ENCODE peak calls at places on chromosomes 7 and 10, in ten cellular contexts. L is GM04504; B is heart left ventricle; K is activated T-helper 9 cell treated with anti-CD3 and anti-CD28 coated beads, Interleukin-2, amount 50 U/mL, for 16 hours; M is stimulated activated CD4-positive, alpha-beta T cell treated with anti-CD3 and anti-CD28 coated beads, Interleukin-4, amount 100 ng/mL, for 1 hour; F is cerebellar cortex; A is GM12892; O is sciatic nerve; U is tibial artery; H is T-helper 2 cell. W is an unnamed sample.

GRCh38 chr7:34612671-34613070 is 45.3 kb upstream of the NPSR1 start:
- DNase-seq in L (no peak), B (no peak), K (no peak), M (no peak), F (no peak), A (no peak), O (no peak), U (no peak), H (no peak), W (no peak)

GRCh38 chr7:28671526-28671925 is 259.2 kb downstream of the CREB5 start:
- DNase-seq in L (no peak), B (no peak), K (no peak), M (no peak), F (no peak), A (no peak), O (no peak), U (no peak), H (no peak), W (no peak)

GRCh38 chr7:45073031-45073842 is 15.5 kb downstream of the NACAD start:
- DNase-seq in L (no peak), B (no peak), K (no peak), M (no peak), F (no peak), A (no peak), O (no peak), U (peak; percentile 51), H (no peak), W (peak; percentile 42)

GRCh38 chr7:179948-180694 is 12.2 kb upstream of the FAM20C start:
- DNase-seq in L (no peak), B (no peak), K (no peak), M (no peak), F (no peak), A (no peak), O (no peak), U (no peak), H (no peak), W (no peak)

GRCh38 chr7:85699482-85699881 is 512.6 kb upstream of the SEMA3D start:
- DNase-seq in L (no peak), B (no peak), K (no peak), M (no peak), F (no peak), A (no peak), O (no peak), U (no peak), H (no peak), W (no peak)

GRCh38 chr7:34333184-34333583 is 324.8 kb upstream of the NPSR1 start:
- DNase-seq in L (no peak), B (no peak), K (no peak), M (no peak), F (no peak), A (no peak), O (no peak), U (no peak), H (no peak), W (no peak)

GRCh38 chr10:70584941-70585544 is 17.5 kb downstream of the PRF1 start:
- DNase-seq in L (no peak), B (no peak), K (no peak), M (no peak), F (no peak), A (peak; percentile 25), O (no peak), U (no peak), H (no peak), W (peak; percentile 78)

GRCh38 chr7:37372750-37373149 is 75.9 kb downstream of the ELMO1 start:
- DNase-seq in L (no peak), B (no peak), K (no peak), M (no peak), F (no peak), A (no peak), O (no peak), U (no peak), H (no peak), W (no peak)

GRCh38 chr10:90856964-90857634 is 740 bp downstream of the HTR7 start:
- DNase-seq in L (no peak), B (no peak), K (no peak), M (no peak), F (no peak), A (no peak), O (no peak), U (no peak), H (peak; percentile 5), W (no peak)

GRCh38 chr7:41559426-41559825 is 143.5 kb downstream of the INHBA start:
- DNase-seq in L (no peak), B (no peak), K (no peak), M (no peak), F (no peak), A (no peak), O (no peak), U (no peak), H (no peak), W (no peak)